ENCODE peak calls at places on chromosome X, in seven cellular contexts. V, D, O, Y, H, R and T are unnamed samples.

GRCh38 chrX:41621236-41621651 is 67.5 kb upstream of the GPR34 start:
- DNase-seq in V (no peak), D (no peak), O (no peak), Y (no peak), H (peak; percentile 53), R (no peak), T (no peak)

GRCh38 chrX:87663421-87663820 is 145.8 kb downstream of the KLHL4 start:
- DNase-seq in V (no peak), D (no peak), O (no peak), Y (no peak), H (no peak), R (no peak), T (no peak)

GRCh38 chrX:101785142-101785541 is 125.5 kb upstream of the ARMCX2 start:
- DNase-seq in V (no peak), D (no peak), O (no peak), Y (no peak), H (no peak), R (no peak), T (no peak)

GRCh38 chrX:38006283-38006682 is at the start of gene SYTL5:
- DNase-seq in V (no peak), D (no peak), O (no peak), Y (no peak), H (peak; percentile 12), R (no peak), T (no peak)

GRCh38 chrX:105745863-105746262 is 76.5 kb upstream of the NRK start:
- DNase-seq in V (no peak), D (no peak), O (no peak), Y (no peak), H (no peak), R (no peak), T (no peak)

GRCh38 chrX:23884427-23885024 is 23.2 kb downstream of the APOO start:
- DNase-seq in V (no peak), D (no peak), O (no peak), Y (no peak), H (peak; percentile 41), R (no peak), T (no peak)

GRCh38 chrX:31483336-31483735 is 411.5 kb upstream of the FTHL17 start:
- DNase-seq in V (no peak), D (no peak), O (no peak), Y (no peak), H (peak; percentile 87), R (no peak), T (no peak)

GRCh38 chrX:63930140-63930539 is 145.1 kb upstream of the ARHGEF9 start:
- DNase-seq in V (no peak), D (no peak), O (no peak), Y (no peak), H (no peak), R (peak; percentile 3), T (no peak)

GRCh38 chrX:24294619-24295018 is 19.2 kb downstream of the SUPT20HL2 start:
- DNase-seq in V (no peak), D (no peak), O (no peak), Y (no peak), H (no peak), R (peak; percentile 24), T (no peak)

GRCh38 chrX:2831471-2832228 is 2.9 kb downstream of the GYG2 start:
- DNase-seq in V (no peak), D (no peak), O (no peak), Y (no peak), H (no peak), R (no peak), T (no peak)

GRCh38 chrX:42519666-42520231 is 258.2 kb downstream of the PPP1R2C start:
- DNase-seq in V (no peak), D (peak; percentile 3), O (no peak), Y (no peak), H (peak; percentile 73), R (no peak), T (no peak)

GRCh38 chrX:23373129-23373804 is 38.6 kb downstream of the PTCHD1 start:
- DNase-seq in V (no peak), D (no peak), O (no peak), Y (no peak), H (peak; percentile 88), R (no peak), T (no peak)

GRCh38 chrX:142804085-142804484 is 221.6 kb upstream of the SPANXN4 start:
- DNase-seq in V (no peak), D (no peak), O (no peak), Y (no peak), H (no peak), R (peak; percentile 6), T (no peak)
- TF ChIP-seq CTCF in V (no peak), D (no peak), O (peak; percentile 33), Y (no peak), H (no peak), R (no peak), T (no peak)

DNA sequence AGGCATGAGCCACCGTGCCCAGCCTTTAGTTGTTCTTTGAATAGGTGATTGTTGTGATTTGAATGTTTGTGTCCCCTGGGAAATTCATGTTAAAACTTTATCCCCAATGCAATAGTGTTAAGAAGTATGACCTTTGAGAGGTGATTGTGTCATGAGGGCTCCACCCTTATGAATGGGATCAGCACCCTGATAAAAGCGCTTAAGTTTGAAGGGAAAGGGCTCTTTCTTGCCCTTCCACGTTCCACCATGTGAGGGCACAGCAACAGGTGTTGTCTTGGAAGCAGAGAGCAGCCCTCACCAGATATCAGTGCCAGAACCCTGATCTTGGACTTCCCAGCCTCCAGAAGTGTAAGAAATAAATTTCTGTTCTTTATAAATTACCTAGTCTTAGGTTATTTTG is 33.7 kb upstream of the RP2 start:
- DNase-seq in V (no peak), D (no peak), O (no peak), Y (no peak), H (no peak), R (no peak), T (no peak)
- TF ChIP-seq CTCF in V (peak; percentile 24), D (no peak), O (peak; percentile 34), Y (no peak), H (no peak), R (no peak), T (peak; percentile 5)

DNA sequence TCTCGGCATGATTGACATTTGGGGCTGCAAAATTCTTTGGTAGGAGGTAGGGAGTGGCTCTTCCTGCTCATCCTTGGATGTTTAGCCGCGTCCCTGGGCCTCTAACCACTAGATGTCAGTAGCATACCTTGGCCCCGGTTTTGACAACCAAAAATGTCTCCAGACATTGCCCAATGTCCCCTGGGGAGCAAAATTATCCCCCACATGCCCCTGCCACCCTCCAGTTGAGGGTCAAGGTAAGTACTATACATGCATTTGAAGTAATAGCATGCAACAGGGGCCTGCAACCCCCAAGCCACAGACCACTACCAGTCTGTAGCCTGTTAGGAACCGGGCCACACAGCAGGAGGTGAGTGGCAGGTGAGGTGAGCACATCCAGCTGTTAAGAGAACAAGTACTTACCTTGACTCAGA is 17.6 kb upstream of the KIAA1210 start:
- DNase-seq in V (no peak), D (no peak), O (no peak), Y (no peak), H (no peak), R (peak; percentile 11), T (no peak)
- TF ChIP-seq CTCF in V (peak; percentile 57), D (no peak), O (peak; percentile 32), Y (no peak), H (peak; percentile 48), R (peak; percentile 44), T (no peak)

GRCh38 chrX:66760648-66761047 is 121.8 kb upstream of the EDA2R start:
- DNase-seq in V (no peak), D (no peak), O (no peak), Y (no peak), H (no peak), R (no peak), T (no peak)
- TF ChIP-seq CTCF in V (peak; percentile 4), D (peak; percentile 19), O (peak; percentile 8), Y (no peak), H (no peak), R (no peak), T (no peak)